ENCODE peak calls at places on chromosomes 12 and 14, in nine cellular contexts. Z is cardiac muscle cell; M is A549; T is nephron progenitor cell; R is CD8-positive, alpha-beta T cell; J is breast epithelium; E is GM10248; Q is hepatocyte; V is heart left ventricle. W is an unnamed sample.

GRCh38 chr12:106066051-106066705 is 72.6 kb downstream of the NUAK1 start:
- DNase-seq in Z (no peak), M (no peak), T (no peak), R (no peak), J (no peak), E (no peak), Q (no peak), V (no peak), W (no peak)

GRCh38 chr12:65648461-65648860 is 175.8 kb upstream of the HMGA2 start:
- DNase-seq in Z (no peak), M (no peak), T (no peak), R (no peak), J (no peak), E (no peak), Q (no peak), V (no peak), W (no peak)

GRCh38 chr12:32397703-32398102 is 1.7 kb upstream of the FGD4 start:
- DNase-seq in Z (no peak), M (no peak), T (no peak), R (no peak), J (no peak), E (no peak), Q (no peak), V (no peak), W (no peak)

GRCh38 chr12:53039851-53040250 is 10.0 kb upstream of the TNS2 start:
- DNase-seq in Z (no peak), M (no peak), T (no peak), R (no peak), J (no peak), E (no peak), Q (no peak), V (no peak), W (no peak)

GRCh38 chr12:85057370-85057963 is 21.3 kb downstream of the LRRIQ1 start:
- DNase-seq in Z (peak; percentile 68), M (peak; percentile 5), T (peak; percentile 57), R (no peak), J (no peak), E (peak; percentile 13), Q (peak; percentile 69), V (no peak), W (no peak)

GRCh38 chr12:83404521-83404920 is 717.8 kb downstream of the TMTC2 start:
- DNase-seq in Z (no peak), M (no peak), T (no peak), R (no peak), J (no peak), E (no peak), Q (no peak), V (no peak), W (no peak)

GRCh38 chr14:92731622-92732021 is 16.8 kb downstream of the LGMN start:
- DNase-seq in Z (no peak), M (no peak), T (no peak), R (no peak), J (no peak), E (no peak), Q (no peak), V (no peak), W (no peak)

GRCh38 chr14:65356327-65356836 is 56.1 kb upstream of the FUT8 start:
- DNase-seq in Z (no peak), M (peak; percentile 41), T (no peak), R (no peak), J (peak; percentile 32), E (no peak), Q (peak; percentile 54), V (no peak), W (no peak)

GRCh38 chr14:104735830-104736642 is 12.0 kb downstream of the ADSS1 start:
- DNase-seq in Z (no peak), M (no peak), T (no peak), R (no peak), J (peak; percentile 56), E (no peak), Q (peak; percentile 65), V (peak; percentile 86), W (no peak)

GRCh38 chr14:50510157-50510556 is 22.2 kb downstream of the MAP4K5 start:
- DNase-seq in Z (no peak), M (no peak), T (no peak), R (no peak), J (no peak), E (no peak), Q (no peak), V (no peak), W (no peak)

GRCh38 chr14:84782902-84783301 is 747.0 kb upstream of the FLRT2 start:
- DNase-seq in Z (no peak), M (no peak), T (no peak), R (no peak), J (no peak), E (no peak), Q (no peak), V (no peak), W (no peak)

GRCh38 chr12:60693019-60693626 is 1097.3 kb downstream of the SLC16A7 start:
- DNase-seq in Z (no peak), M (no peak), T (no peak), R (no peak), J (no peak), E (no peak), Q (no peak), V (no peak), W (no peak)

GRCh38 chr12:131383741-131384543 is 326.9 kb upstream of the SFSWAP start:
- DNase-seq in Z (no peak), M (no peak), T (no peak), R (no peak), J (no peak), E (no peak), Q (no peak), V (no peak), W (no peak)

GRCh38 chr12:8987589-8988205 is 1.6 kb upstream of the KLRG1 start:
- DNase-seq in Z (no peak), M (no peak), T (no peak), R (no peak), J (no peak), E (no peak), Q (no peak), V (no peak), W (no peak)

GRCh38 chr12:54028324-54029201 is at the start of gene HOXC6:
- DNase-seq in Z (no peak), M (peak; percentile 90), T (peak; percentile 40), R (no peak), J (no peak), E (no peak), Q (peak; percentile 62), V (no peak), W (no peak)

DNA sequence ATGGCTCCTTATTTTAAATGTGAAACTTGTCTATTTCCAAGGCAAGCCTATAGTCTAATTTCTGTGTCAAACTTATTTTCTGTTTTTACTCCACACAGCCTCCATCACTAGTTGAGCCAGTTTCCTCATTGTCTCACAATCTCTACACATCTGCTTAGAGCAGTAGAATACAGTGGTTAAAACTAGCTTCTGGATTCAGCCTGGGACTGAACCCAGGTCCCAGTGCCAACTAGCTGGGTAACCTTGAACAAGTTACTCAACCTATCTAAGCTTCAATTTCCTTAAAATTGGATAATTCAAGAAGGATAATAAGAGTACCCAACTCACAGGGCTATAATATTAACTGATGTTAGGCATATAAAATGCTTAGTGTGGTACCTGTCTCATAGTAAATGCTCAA is 304.7 kb upstream of the NPAS3 start:
- DNase-seq in Z (no peak), M (no peak), T (no peak), R (no peak), J (no peak), E (no peak), Q (no peak), V (no peak), W (no peak)
- TF ChIP-seq CTCF in Z (no peak), M (no peak), T (no peak), R (no peak), J (no peak), E (no peak), Q (no peak), V (no peak), W (no peak)

GRCh38 chr12:75711276-75711675 is 199.9 kb upstream of the KRR1 start:
- DNase-seq in Z (no peak), M (no peak), T (no peak), R (no peak), J (no peak), E (no peak), Q (no peak), V (no peak), W (no peak)
- TF ChIP-seq CTCF in Z (no peak), M (no peak), T (no peak), R (no peak), J (no peak), E (no peak), Q (no peak), V (no peak), W (no peak)

GRCh38 chr14:28756896-28757570 is 9.6 kb upstream of the FOXG1 start:
- DNase-seq in Z (peak; percentile 64), M (peak; percentile 42), T (peak; percentile 53), R (no peak), J (no peak), E (no peak), Q (peak; percentile 64), V (no peak), W (no peak)
- TF ChIP-seq CTCF in Z (peak; percentile 80), M (peak; percentile 60), T (peak; percentile 60), R (no peak), J (no peak), E (peak; percentile 70), Q (peak; percentile 65), V (no peak), W (peak; percentile 84)

GRCh38 chr14:78131201-78131600 is 39.0 kb upstream of the NRXN3 start:
- DNase-seq in Z (no peak), M (no peak), T (no peak), R (no peak), J (no peak), E (no peak), Q (no peak), V (no peak), W (no peak)

GRCh38 chr14:78127233-78127632 is 42.9 kb upstream of the NRXN3 start:
- DNase-seq in Z (peak; percentile 3), M (no peak), T (no peak), R (no peak), J (no peak), E (no peak), Q (no peak), V (no peak), W (no peak)

GRCh38 chr14:78131616-78132015 is 38.6 kb upstream of the NRXN3 start:
- DNase-seq in Z (no peak), M (no peak), T (no peak), R (no peak), J (no peak), E (no peak), Q (no peak), V (no peak), W (no peak)

GRCh38 chr14:78129375-78129774 is 40.8 kb upstream of the NRXN3 start:
- DNase-seq in Z (no peak), M (no peak), T (no peak), R (no peak), J (no peak), E (no peak), Q (no peak), V (no peak), W (no peak)

GRCh38 chr14:78130356-78130755 is 39.8 kb upstream of the NRXN3 start:
- DNase-seq in Z (no peak), M (no peak), T (no peak), R (no peak), J (no peak), E (no peak), Q (no peak), V (no peak), W (no peak)
- TF ChIP-seq CTCF in Z (no peak), M (no peak), T (no peak), R (no peak), J (no peak), E (no peak), Q (no peak), V (no peak), W (no peak)

GRCh38 chr12:58741226-58741625 is 179.1 kb downstream of the LRIG3 start:
- DNase-seq in Z (no peak), M (no peak), T (no peak), R (no peak), J (no peak), E (no peak), Q (no peak), V (no peak), W (no peak)
- TF ChIP-seq CTCF in Z (no peak), M (no peak), T (no peak), R (no peak), J (no peak), E (no peak), Q (no peak), V (no peak), W (no peak)